ENCODE peak calls at places on chromosomes 13 and 19, in four cellular contexts. L is HEK293T, O is IMR-90, K is K562. W is an unnamed sample.

GRCh38 chr19:2613507-2614295 is 88.8 kb downstream of the GNG7 start:
- DNase-seq in L (peak; percentile 56), O (peak; percentile 12), K (peak; percentile 71), W (no peak)

GRCh38 chr13:58926858-58927257 is 1236.9 kb downstream of the DIAPH3 start:
- DNase-seq in L (no peak), O (no peak), K (no peak), W (no peak)

GRCh38 chr13:38002596-38002995 is 133.0 kb upstream of the TRPC4 start:
- DNase-seq in L (peak; percentile 12), O (no peak), K (no peak), W (no peak)

GRCh38 chr19:49592486-49593232 is 1.7 kb downstream of the PRR12 start:
- DNase-seq in L (no peak), O (no peak), K (no peak), W (peak; percentile 76)

GRCh38 chr13:108346376-108346775 is 76.9 kb downstream of the TNFSF13B start:
- DNase-seq in L (no peak), O (no peak), K (no peak), W (no peak)

GRCh38 chr19:33962161-33962560 is 165.5 kb downstream of the KCTD15 start:
- DNase-seq in L (no peak), O (no peak), K (no peak), W (no peak)

GRCh38 chr19:8445488-8446001 is 770 bp downstream of the HNRNPM start:
- DNase-seq in L (peak; percentile 27), O (no peak), K (peak; percentile 75), W (no peak)

GRCh38 chr13:97215325-97215724 is 6.8 kb upstream of the MBNL2 start:
- DNase-seq in L (no peak), O (no peak), K (no peak), W (no peak)

GRCh38 chr13:101785858-101786257 is 333.4 kb downstream of the ITGBL1 start:
- DNase-seq in L (peak; percentile 4), O (peak; percentile 3), K (no peak), W (peak; percentile 17)

GRCh38 chr13:113164492-113164891 is 6.0 kb downstream of the PROZ start:
- DNase-seq in L (no peak), O (no peak), K (no peak), W (no peak)

GRCh38 chr19:3656747-3657394 is 30.3 kb upstream of the CACTIN start:
- DNase-seq in L (no peak), O (no peak), K (no peak), W (no peak)

GRCh38 chr19:3570619-3571018 is 2.1 kb upstream of the HMG20B start:
- DNase-seq in L (no peak), O (no peak), K (no peak), W (no peak)

GRCh38 chr13:113837554-113838355 is 26.1 kb downstream of the GAS6 start:
- DNase-seq in L (peak; percentile 16), O (peak; percentile 98), K (peak; percentile 52), W (peak; percentile 62)

GRCh38 chr19:56350416-56351045 is 35.9 kb upstream of the ZSCAN5A start:
- DNase-seq in L (no peak), O (peak; percentile 41), K (peak; percentile 52), W (peak; percentile 60)

GRCh38 chr13:58712191-58712590 is 1080.6 kb downstream of the PCDH17 start:
- DNase-seq in L (no peak), O (no peak), K (no peak), W (peak; percentile 0)

GRCh38 chr13:80237646-80238045 is 103.3 kb downstream of the SPRY2 start:
- DNase-seq in L (no peak), O (peak; percentile 62), K (no peak), W (no peak)

GRCh38 chr19:3575260-3575741 is 2.6 kb downstream of the HMG20B start:
- DNase-seq in L (peak; percentile 41), O (peak; percentile 16), K (no peak), W (no peak)

GRCh38 chr19:39411832-39412099 is 703 bp upstream of the PLEKHG2 start:
- DNase-seq in L (peak; percentile 67), O (peak; percentile 92), K (peak; percentile 45), W (peak; percentile 98)

GRCh38 chr19:19610376-19611240 is 7.9 kb downstream of the PBX4 start:
- DNase-seq in L (no peak), O (peak; percentile 18), K (no peak), W (no peak)

GRCh38 chr13:63408227-63409202 is 1992.9 kb upstream of the PCDH20 start:
- DNase-seq in L (no peak), O (peak; percentile 50), K (no peak), W (no peak)

GRCh38 chr13:23586336-23586735 is 16.1 kb downstream of the TNFRSF19 start:
- DNase-seq in L (no peak), O (no peak), K (no peak), W (no peak)

GRCh38 chr13:66700336-66700735 is 529.8 kb downstream of the PCDH9 start:
- DNase-seq in L (no peak), O (no peak), K (no peak), W (no peak)

GRCh38 chr19:4061683-4062575 is 4.8 kb downstream of the ZBTB7A start:
- DNase-seq in L (no peak), O (no peak), K (no peak), W (no peak)

GRCh38 chr19:2625434-2625833 is 77.1 kb downstream of the GNG7 start:
- DNase-seq in L (no peak), O (no peak), K (no peak), W (no peak)

GRCh38 chr13:22040810-22041364 is 370.0 kb downstream of the FGF9 start:
- DNase-seq in L (no peak), O (no peak), K (no peak), W (peak; percentile 78)

GRCh38 chr13:27601771-27602170 is 18.6 kb downstream of the LNX2 start:
- DNase-seq in L (no peak), O (no peak), K (no peak), W (no peak)

GRCh38 chr13:93603043-93603442 is 376.4 kb downstream of the GPC6 start:
- DNase-seq in L (no peak), O (peak; percentile 82), K (no peak), W (no peak)

GRCh38 chr19:7366701-7367420 is 18.1 kb downstream of the ARHGEF18 start:
- DNase-seq in L (no peak), O (peak; percentile 33), K (peak; percentile 48), W (peak; percentile 41)
- TF ChIP-seq BHLHE40 in L (no peak), O (no peak), K (no peak), W (no peak)

DNA sequence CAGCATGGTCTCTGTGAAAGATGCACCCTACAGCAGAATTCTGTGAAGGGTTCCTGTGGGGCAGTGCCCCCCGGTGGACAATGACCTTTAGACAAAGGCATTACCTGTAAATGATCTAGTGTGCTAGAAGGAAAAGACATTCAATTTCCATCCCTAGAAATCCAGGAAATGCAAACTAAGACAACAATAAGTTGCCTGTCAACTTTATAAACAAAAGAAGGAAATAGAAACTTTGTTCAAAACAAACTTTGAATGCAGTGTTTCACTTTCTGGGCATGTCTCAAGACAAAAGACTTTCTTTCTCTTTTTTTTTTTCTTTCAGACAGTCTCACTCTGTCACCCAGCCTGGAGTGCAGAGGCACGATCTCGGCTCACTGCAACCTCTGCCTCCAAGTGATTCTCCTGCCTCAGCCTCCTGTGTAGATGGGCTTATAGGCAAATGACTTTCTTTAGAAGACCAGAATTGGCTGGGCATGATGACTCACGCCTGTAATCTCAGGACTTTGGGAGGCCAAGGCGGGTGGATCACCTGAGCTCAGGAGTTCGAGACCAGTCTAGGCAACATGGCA is 15.5 kb downstream of the TEX101 start:
- DNase-seq in L (no peak), O (no peak), K (no peak), W (no peak)
- TF ChIP-seq BHLHE40 in L (no peak), O (no peak), K (no peak), W (no peak)

GRCh38 chr13:46675016-46675415 is 121.9 kb downstream of the ESD start:
- DNase-seq in L (peak; percentile 26), O (no peak), K (no peak), W (no peak)
- TF ChIP-seq BHLHE40 in L (no peak), O (no peak), K (no peak), W (no peak)

DNA sequence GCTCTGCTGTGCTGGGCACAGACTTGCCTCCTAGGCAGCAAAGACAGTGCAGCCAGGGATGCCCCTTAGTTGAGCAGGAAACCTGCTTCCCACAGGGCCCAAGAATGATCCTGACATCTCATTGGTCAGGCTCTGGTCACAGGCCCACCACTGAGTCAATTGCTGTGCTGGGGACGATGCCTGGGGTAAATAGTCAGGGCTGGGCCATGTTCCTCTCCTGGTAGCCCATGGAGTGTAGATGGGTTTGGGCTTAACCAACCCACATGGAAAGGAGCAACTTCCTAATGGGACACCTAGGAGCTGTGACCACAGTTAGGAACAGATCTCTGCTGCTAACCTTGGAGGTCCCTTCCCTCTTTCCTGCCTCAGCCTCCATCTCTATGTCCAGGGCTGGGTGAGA is 212.5 kb upstream of the ZNF536 start:
- DNase-seq in L (no peak), O (no peak), K (no peak), W (no peak)
- TF ChIP-seq BHLHE40 in L (no peak), O (no peak), K (no peak), W (no peak)

DNA sequence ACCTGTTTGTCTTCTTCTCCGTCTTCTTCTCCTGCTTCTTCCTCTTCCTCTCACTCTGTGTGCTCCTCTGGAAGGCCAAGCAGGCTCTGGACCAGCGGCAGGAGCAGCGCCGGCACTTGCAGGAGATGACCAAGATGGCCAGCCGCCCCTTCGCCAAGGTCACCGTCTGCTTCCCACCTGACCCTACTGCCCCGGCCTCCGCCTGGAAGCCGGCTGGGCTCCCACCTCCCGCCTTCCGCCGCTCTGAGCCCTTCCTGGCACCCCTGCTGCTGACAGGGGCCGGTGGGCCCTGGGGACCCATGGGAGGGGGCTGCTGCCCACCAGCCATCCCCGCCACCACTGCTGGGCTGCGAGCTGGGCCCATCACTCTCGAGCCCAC is 13.9 kb downstream of the CNFN start:
- DNase-seq in L (no peak), O (no peak), K (no peak), W (no peak)
- TF ChIP-seq BHLHE40 in L (no peak), O (no peak), K (no peak), W (no peak)

GRCh38 chr19:51364200-51365106 is 1.7 kb downstream of the ETFB start:
- DNase-seq in L (no peak), O (no peak), K (no peak), W (peak; percentile 70)
- TF ChIP-seq BHLHE40 in L (no peak), O (no peak), K (no peak), W (no peak)

GRCh38 chr13:99196466-99197256 is 4.0 kb upstream of the UBAC2 start:
- DNase-seq in L (no peak), O (no peak), K (no peak), W (no peak)
- TF ChIP-seq BHLHE40 in L (no peak), O (no peak), K (no peak), W (no peak)

GRCh38 chr13:42041017-42041683 is 7.3 kb upstream of the DGKH start:
- DNase-seq in L (peak; percentile 40), O (peak; percentile 44), K (peak; percentile 22), W (peak; percentile 61)
- TF ChIP-seq BHLHE40 in L (no peak), O (no peak), K (no peak), W (no peak)